ENCODE peak calls at places on chromosomes 5 and 9, in nine cellular contexts. S is T-helper 9 cell; B is HEK293T; C is memory B cell; T is DMS53; F is pancreas; Z is A172; J is activated T-helper 1 cell treated with anti-CD3 and anti-CD28 coated beads, Interleukin-2, amount 50 U/mL, for 16 hours; Y is stimulated activated naive CD8-positive, alpha-beta T cell treated with anti-CD3 and anti-CD28 coated beads, Interleukin-15, Interleukin-2, amounts not matched to agents 100 U/mL and 50 U/mL, for 24 hours. M is an unnamed sample.
A peak's percentile ranks its signal among the peaks of the same experiment; 100 is the strongest.

GRCh38 chr5:94941113-94941765 is 322.8 kb downstream of the SLF1 start:
- DNase-seq in S (no peak), C (no peak), Y (no peak), B (no peak), Z (no peak), J (no peak), F (no peak), T (no peak), M (no peak)

GRCh38 chr5:151686673-151687378 is at the start of gene SPARC:
- DNase-seq in S (no peak), T (no peak), C (no peak), F (no peak), Y (peak; percentile 6), B (no peak), Z (peak; percentile 98), J (no peak), M (no peak)

GRCh38 chr5:33816791-33817190 is 75.0 kb downstream of the ADAMTS12 start:
- DNase-seq in C (no peak), T (no peak), Y (no peak), S (no peak), B (no peak), J (no peak), Z (no peak), F (no peak), M (no peak)

GRCh38 chr5:67133781-67134180 is 62.8 kb downstream of the CD180 start:
- DNase-seq in T (no peak), C (no peak), Y (no peak), J (no peak), Z (no peak), S (no peak), F (no peak), B (no peak), M (no peak)

GRCh38 chr9:105651806-105652205 is 10.5 kb upstream of the TAL2 start:
- DNase-seq in J (no peak), F (no peak), Y (no peak), T (no peak), S (no peak), B (no peak), Z (no peak), C (no peak), M (no peak)

GRCh38 chr9:6024035-6024554 is 8.7 kb upstream of the RANBP6 start:
- DNase-seq in F (no peak), C (peak; percentile 32), Y (peak; percentile 33), T (peak; percentile 82), J (no peak), S (peak; percentile 5), Z (no peak), B (peak; percentile 34), M (peak; percentile 29)

GRCh38 chr5:97422678-97423077 is 239.6 kb upstream of the RIOK2 start:
- DNase-seq in Y (no peak), F (no peak), Z (no peak), J (no peak), C (no peak), S (no peak), T (peak; percentile 14), B (no peak), M (no peak)

GRCh38 chr5:168659286-168659847 is 80.2 kb upstream of the PANK3 start:
- DNase-seq in Y (no peak), J (no peak), S (no peak), Z (no peak), F (no peak), T (no peak), B (no peak), C (no peak), M (no peak)

GRCh38 chr5:1799110-1799601 is 481 bp downstream of the MRPL36 start:
- DNase-seq in Y (peak; percentile 55), F (no peak), C (no peak), B (peak; percentile 25), J (no peak), S (peak; percentile 21), T (peak; percentile 56), Z (no peak), M (peak; percentile 60)

GRCh38 chr9:136927343-136928261 is 16.9 kb downstream of the FBXW5 start:
- DNase-seq in J (no peak), Z (peak; percentile 82), S (no peak), C (no peak), F (no peak), T (no peak), Y (no peak), B (no peak), M (no peak)

GRCh38 chr9:109286571-109286977 is 34.3 kb downstream of the EPB41L4B start:
- DNase-seq in B (no peak), F (no peak), C (no peak), S (no peak), J (no peak), Z (peak; percentile 68), T (peak; percentile 91), Y (no peak), M (peak; percentile 9)

GRCh38 chr5:67094476-67095300 is 101.9 kb downstream of the CD180 start:
- DNase-seq in S (no peak), Z (peak; percentile 2), F (no peak), T (peak; percentile 10), Y (no peak), B (peak; percentile 16), J (no peak), C (no peak), M (no peak)

GRCh38 chr5:158498959-158499679 is 600.6 kb downstream of the EBF1 start:
- DNase-seq in S (no peak), J (no peak), F (no peak), Z (no peak), Y (no peak), T (no peak), C (no peak), B (no peak), M (no peak)

GRCh38 chr5:154421868-154422267 is 23.9 kb upstream of the SAP30L start:
- DNase-seq in S (no peak), J (no peak), B (peak; percentile 57), Z (no peak), T (peak; percentile 39), C (no peak), F (no peak), Y (peak; percentile 37), M (peak; percentile 53)

GRCh38 chr5:89694026-89694540 is 715.5 kb downstream of the CETN3 start:
- DNase-seq in T (no peak), J (no peak), S (no peak), C (no peak), B (no peak), F (no peak), Y (no peak), Z (no peak), M (no peak)

GRCh38 chr5:105954341-105954740 is 1716.4 kb downstream of the EFNA5 start:
- DNase-seq in F (no peak), B (no peak), C (no peak), S (no peak), Y (no peak), Z (no peak), T (peak; percentile 44), J (no peak), M (no peak)

GRCh38 chr9:125782718-125783117 is 35.5 kb downstream of the PBX3 start:
- DNase-seq in T (no peak), C (no peak), B (no peak), Y (no peak), S (no peak), F (no peak), J (no peak), Z (no peak), M (no peak)

GRCh38 chr5:141478321-141478945 is 2.7 kb downstream of the PCDHGC3 start:
- DNase-seq in J (no peak), F (peak; percentile 91), C (no peak), T (peak; percentile 90), Y (no peak), S (no peak), Z (no peak), B (no peak), M (no peak)

GRCh38 chr9:120386390-120387131 is 193.4 kb downstream of the CDK5RAP2 start:
- DNase-seq in B (no peak), Y (no peak), S (no peak), T (peak; percentile 94), Z (no peak), C (no peak), F (no peak), J (no peak), M (no peak)

GRCh38 chr5:126624534-126624933 is 23.8 kb downstream of the PHAX start:
- DNase-seq in T (no peak), C (no peak), F (no peak), S (no peak), B (no peak), Z (peak; percentile 82), Y (no peak), J (no peak), M (no peak)

GRCh38 chr9:93041108-93041802 is 17.2 kb upstream of the SUSD3 start:
- DNase-seq in J (no peak), C (no peak), Y (no peak), T (peak; percentile 16), S (no peak), F (no peak), Z (peak; percentile 24), B (peak; percentile 33), M (peak; percentile 74)

GRCh38 chr5:90054612-90055011 is 354.9 kb downstream of the CETN3 start:
- DNase-seq in S (no peak), J (no peak), T (peak; percentile 49), Y (no peak), F (no peak), C (no peak), Z (no peak), B (no peak), M (no peak)

GRCh38 chr5:86838078-86838477 is 220.3 kb downstream of the COX7C start:
- DNase-seq in F (no peak), T (no peak), J (no peak), B (no peak), S (no peak), Z (no peak), C (no peak), Y (no peak), M (no peak)

GRCh38 chr9:127122176-127123151 is at the start of gene ANGPTL2:
- DNase-seq in T (peak; percentile 74), S (no peak), Y (peak; percentile 25), B (no peak), C (peak; percentile 5), Z (peak; percentile 40), F (peak; percentile 83), J (no peak), M (peak; percentile 25)